ENCODE peak calls at places on chromosomes 5 and 9, in eight cellular contexts. N, A, T, W, D, S, L and B are unnamed samples. For H3K9me3 and H3K4me1, the result is how much of the 10 kb centered on the place peaks cover.

GRCh38 chr5:141879941-141880738 is 1.9 kb upstream of the PCDH1 start:
- DNase-seq in N (peak), A (no peak), T (no peak), W (peak), D (no peak), S (no peak), L (no peak), B (no peak)

GRCh38 chr5:60333103-60333502 is 366.9 kb downstream of the DEPDC1B start:
- DNase-seq in N (no peak), A (no peak), T (no peak), W (no peak), D (peak), S (no peak), L (no peak), B (no peak)

GRCh38 chr9:131386258-131386657 is 7.6 kb upstream of the PRRC2B start:
- DNase-seq in N (no peak), A (no peak), T (no peak), W (no peak), D (no peak), S (no peak), L (no peak), B (no peak)

GRCh38 chr5:133688386-133688785 is 76.0 kb upstream of the FSTL4 start:
- DNase-seq in N (no peak), A (no peak), T (no peak), W (no peak), D (peak), S (no peak), L (no peak), B (no peak)

GRCh38 chr9:77534376-77535057 is 113.6 kb downstream of the GNA14 start:
- DNase-seq in N (no peak), A (no peak), T (no peak), W (no peak), D (no peak), S (no peak), L (no peak), B (no peak)

GRCh38 chr5:56683281-56683680 is 132.1 kb upstream of the MAP3K1 start:
- DNase-seq in N (no peak), A (no peak), T (no peak), W (no peak), D (no peak), S (no peak), L (no peak), B (no peak)

GRCh38 chr9:93910598-93910997 is 44.6 kb downstream of the BARX1 start:
- DNase-seq in N (no peak), A (no peak), T (no peak), W (no peak), D (no peak), S (no peak), L (no peak), B (no peak)

GRCh38 chr9:92115977-92116285 is 718 bp upstream of the SPTLC1 start:
- DNase-seq in N (no peak), A (no peak), T (no peak), W (no peak), D (no peak), S (no peak), L (no peak), B (no peak)

GRCh38 chr9:93451762-93452709 is 551 bp downstream of the FAM120A start:
- DNase-seq in N (peak), A (peak), T (peak), W (peak), D (peak), S (peak), L (peak), B (peak)

GRCh38 chr5:58199087-58199486 is 260.8 kb downstream of the PLK2 start:
- DNase-seq in N (no peak), A (no peak), T (no peak), W (no peak), D (no peak), S (no peak), L (no peak), B (no peak)

GRCh38 chr9:20580673-20581072 is 41.6 kb downstream of the MLLT3 start:
- DNase-seq in N (no peak), A (no peak), T (no peak), W (no peak), D (no peak), S (no peak), L (no peak), B (peak)

GRCh38 chr9:70448904-70449303 is 34.4 kb upstream of the KLF9 start:
- DNase-seq in N (no peak), A (no peak), T (no peak), W (no peak), D (no peak), S (no peak), L (no peak), B (no peak)

GRCh38 chr5:43685271-43685950 is 82.4 kb downstream of the NNT start:
- DNase-seq in N (no peak), A (no peak), T (no peak), W (no peak), D (no peak), S (no peak), L (no peak), B (peak)

GRCh38 chr5:38193015-38193581 is 65.3 kb upstream of the EGFLAM start:
- DNase-seq in N (peak), A (peak), T (peak), W (peak), D (peak), S (peak), L (peak), B (peak)

GRCh38 chr9:133615897-133616188 is 6.7 kb upstream of the FAM163B start:
- DNase-seq in N (no peak), A (no peak), T (no peak), W (no peak), D (no peak), S (no peak), L (no peak), B (no peak)

GRCh38 chr9:12091865-12092527 is 601.2 kb upstream of the TYRP1 start:
- DNase-seq in N (no peak), A (no peak), T (no peak), W (no peak), D (no peak), S (no peak), L (no peak), B (no peak)

GRCh38 chr5:36422957-36423356 is 121.3 kb upstream of the RANBP3L start:
- DNase-seq in N (no peak), A (no peak), T (no peak), W (no peak), D (peak), S (no peak), L (no peak), B (peak)

GRCh38 chr9:82763631-82764030 is 299.3 kb downstream of the RASEF start:
- DNase-seq in N (no peak), A (no peak), T (no peak), W (no peak), D (no peak), S (no peak), L (no peak), B (no peak)

GRCh38 chr9:95623614-95624013 is 106.8 kb upstream of the PTCH1 start:
- DNase-seq in N (no peak), A (no peak), T (no peak), W (no peak), D (no peak), S (no peak), L (no peak), B (no peak)

GRCh38 chr5:169013846-169014245 is 287.1 kb downstream of the SLIT3 start:
- DNase-seq in N (no peak), A (no peak), T (no peak), W (no peak), D (no peak), S (no peak), L (no peak), B (no peak)

GRCh38 chr9:70486127-70486526 is 71.7 kb upstream of the KLF9 start:
- DNase-seq in N (no peak), A (no peak), T (no peak), W (no peak), D (no peak), S (peak), L (no peak), B (no peak)

GRCh38 chr5:176574297-176574591 is 25.1 kb downstream of the CDHR2 start:
- DNase-seq in N (no peak), A (no peak), T (no peak), W (no peak), D (no peak), S (no peak), L (no peak), B (no peak)
- TF ChIP-seq CTCF in N (no peak), A (no peak), T (no peak), W (no peak), D (no peak), S (no peak), L (no peak), B (peak)

DNA sequence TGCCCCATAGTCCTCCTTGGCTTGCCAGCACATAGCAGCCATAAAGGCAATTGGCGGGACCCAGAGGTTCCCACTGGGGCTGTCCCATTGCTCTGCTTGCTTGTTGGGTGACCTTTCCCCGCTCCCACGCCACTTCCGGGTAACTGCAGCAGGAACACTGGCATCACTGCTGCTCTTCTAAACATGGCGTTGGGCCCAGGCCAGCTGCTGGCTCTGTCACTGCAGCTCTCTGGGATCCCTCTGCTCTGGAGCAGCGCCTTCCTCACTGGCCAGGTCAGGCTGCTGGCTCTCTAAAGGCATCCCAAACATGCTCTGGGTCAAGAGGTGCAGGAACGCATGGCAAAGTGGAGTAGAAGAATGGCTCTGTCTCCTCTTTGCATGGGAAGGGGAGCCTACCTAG is 92.9 kb downstream of the DRD1 start:
- DNase-seq in N (no peak), A (no peak), T (no peak), W (no peak), D (no peak), S (no peak), L (no peak), B (no peak)
- H3K9me3 ChIP-seq in N (under half), A (under half), T (under half), W (under half), D (under half), S (under half), L (under half), B (under half)

DNA sequence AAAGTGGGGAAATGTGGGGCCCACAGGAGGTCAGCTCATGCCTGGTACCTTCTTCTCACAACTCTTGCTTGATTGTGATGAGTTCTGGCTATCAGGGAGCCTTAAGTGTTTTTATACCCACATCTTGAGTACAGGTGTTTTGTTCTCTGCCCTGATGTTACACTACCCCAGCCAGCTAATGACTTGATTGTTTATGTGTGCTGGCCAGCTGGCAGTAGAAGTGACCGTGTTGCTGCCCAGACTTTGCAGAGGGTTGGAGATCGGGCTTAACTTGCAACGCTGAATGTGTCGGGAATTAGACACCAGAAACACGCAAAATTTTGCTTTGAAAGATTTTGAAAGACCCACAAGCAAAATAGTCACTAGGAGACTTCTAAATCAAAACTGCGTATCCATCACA is 16.9 kb upstream of the ZDHHC11B start:
- DNase-seq in N (no peak), A (no peak), T (no peak), W (no peak), D (no peak), S (no peak), L (no peak), B (no peak)
- H3K4me1 ChIP-seq in N (under half), A (under half), T (under half), W (under half), D (under half), S (under half), L (under half), B (under half)

GRCh38 chr5:32229586-32229985 is 55.5 kb upstream of the GOLPH3 start:
- DNase-seq in N (peak), A (no peak), T (no peak), W (no peak), D (no peak), S (no peak), L (no peak), B (no peak)

GRCh38 chr5:32231929-32232328 is 57.8 kb upstream of the GOLPH3 start:
- DNase-seq in N (no peak), A (no peak), T (no peak), W (no peak), D (no peak), S (no peak), L (no peak), B (no peak)

GRCh38 chr5:32231241-32231640 is 57.1 kb upstream of the GOLPH3 start:
- DNase-seq in N (peak), A (no peak), T (no peak), W (no peak), D (no peak), S (no peak), L (no peak), B (no peak)

GRCh38 chr5:32230356-32231099 is 56.4 kb upstream of the GOLPH3 start:
- DNase-seq in N (peak), A (no peak), T (no peak), W (no peak), D (no peak), S (no peak), L (peak), B (peak)

GRCh38 chr5:32228816-32229215 is 54.7 kb upstream of the GOLPH3 start:
- DNase-seq in N (no peak), A (no peak), T (no peak), W (no peak), D (no peak), S (no peak), L (no peak), B (no peak)
- TF ChIP-seq CTCF in N (no peak), A (no peak), T (no peak), W (no peak), D (no peak), S (no peak), L (no peak), B (no peak)

DNA sequence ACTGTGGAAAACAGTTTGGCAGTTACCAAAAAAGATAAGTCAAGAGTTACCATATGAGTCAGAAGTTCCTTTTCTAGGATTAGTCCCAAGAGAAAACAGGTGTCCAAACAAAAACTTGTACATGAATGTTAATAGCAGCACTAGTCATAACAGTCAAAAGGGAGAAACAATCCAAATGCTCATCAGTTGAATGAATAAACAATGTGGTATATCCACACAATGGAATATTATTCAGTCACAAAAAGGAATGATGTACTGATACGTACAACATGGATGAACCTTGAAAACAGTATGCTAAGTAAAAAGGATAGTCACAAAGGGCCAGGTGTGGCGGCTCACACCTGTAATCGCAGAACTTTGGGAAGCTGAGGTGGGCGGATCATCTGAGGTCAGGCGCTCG is 7.9 kb downstream of the ZNF510 start:
- DNase-seq in N (no peak), A (no peak), T (no peak), W (no peak), D (no peak), S (no peak), L (no peak), B (no peak)
- H3K9me3 ChIP-seq in N (under half), A (under half), T (half or more), W (half or more), D (under half), S (half or more), L (under half), B (half or more)